ENCODE peak calls at places on chromosomes 13 and 19, in five cellular contexts. R is germinal center, K is A549, M is T-helper 2 cell, L is tibial artery. E is an unnamed sample.

GRCh38 chr13:34391071-34391470 is 551.0 kb upstream of the NBEA start:
- DNase-seq in R (no peak), K (peak), M (no peak), L (no peak), E (no peak)

GRCh38 chr13:99086149-99086868 is 108.4 kb upstream of the DOCK9 start:
- DNase-seq in R (peak), K (peak), M (peak), L (peak), E (peak)

GRCh38 chr19:29625316-29625715 is 19.2 kb downstream of the POP4 start:
- DNase-seq in R (no peak), K (no peak), M (no peak), L (no peak), E (no peak)

GRCh38 chr13:104436555-104436954 is 1370.3 kb upstream of the SLC10A2 start:
- DNase-seq in R (no peak), K (no peak), M (no peak), L (no peak), E (no peak)

GRCh38 chr13:112806761-112807652 is 117.2 kb downstream of the ATP11A start:
- DNase-seq in R (no peak), K (no peak), M (no peak), L (no peak), E (no peak)

GRCh38 chr13:106851251-106851650 is 283.3 kb upstream of the ARGLU1 start:
- DNase-seq in R (no peak), K (no peak), M (no peak), L (no peak), E (no peak)

GRCh38 chr13:32475403-32475802 is 47.5 kb upstream of the N4BP2L1 start:
- DNase-seq in R (no peak), K (no peak), M (no peak), L (no peak), E (no peak)

GRCh38 chr19:40806385-40807146 is 7.6 kb downstream of the EGLN2 start:
- DNase-seq in R (peak), K (peak), M (peak), L (peak), E (peak)

GRCh38 chr19:13437919-13438618 is 68.2 kb downstream of the CACNA1A start:
- DNase-seq in R (no peak), K (no peak), M (no peak), L (no peak), E (no peak)

GRCh38 chr13:74687452-74688180 is 553.4 kb upstream of the KLF12 start:
- DNase-seq in R (no peak), K (no peak), M (no peak), L (no peak), E (no peak)

GRCh38 chr19:10219678-10220077 is 11.5 kb downstream of the S1PR2 start:
- DNase-seq in R (peak), K (no peak), M (peak), L (no peak), E (peak)

GRCh38 chr13:48975101-48975925 is at the start of gene FNDC3A:
- DNase-seq in R (peak), K (peak), M (peak), L (peak), E (peak)

GRCh38 chr13:45879666-45880065 is 28.1 kb upstream of the SIAH3 start:
- DNase-seq in R (no peak), K (peak), M (no peak), L (no peak), E (no peak)

GRCh38 chr13:21967871-21968270 is 297.0 kb downstream of the FGF9 start:
- DNase-seq in R (no peak), K (no peak), M (no peak), L (no peak), E (no peak)

GRCh38 chr19:24033962-24034342 is 53.0 kb upstream of the ZNF254 start:
- DNase-seq in R (peak), K (peak), M (no peak), L (peak), E (peak)

GRCh38 chr19:29016926-29017760 is 195.8 kb downstream of the UQCRFS1 start:
- DNase-seq in R (no peak), K (no peak), M (no peak), L (no peak), E (no peak)

GRCh38 chr13:104571161-104571889 is 1505.1 kb upstream of the SLC10A2 start:
- DNase-seq in R (no peak), K (peak), M (no peak), L (peak), E (no peak)

GRCh38 chr19:1266818-1267440 is 2.2 kb upstream of the CIRBP start:
- DNase-seq in R (no peak), K (peak), M (peak), L (peak), E (peak)

GRCh38 chr19:39745645-39746044 is 7.8 kb upstream of the CLC start:
- DNase-seq in R (no peak), K (no peak), M (no peak), L (no peak), E (no peak)

GRCh38 chr13:73657821-73658540 is 476.2 kb downstream of the KLF12 start:
- DNase-seq in R (no peak), K (no peak), M (no peak), L (peak), E (no peak)

GRCh38 chr13:97258801-97259200 is 36.7 kb downstream of the MBNL2 start:
- DNase-seq in R (no peak), K (no peak), M (no peak), L (no peak), E (no peak)

GRCh38 chr13:107222619-107223018 is 654.7 kb upstream of the ARGLU1 start:
- DNase-seq in R (no peak), K (no peak), M (no peak), L (no peak), E (no peak)

GRCh38 chr13:105142556-105142955 is 1392.9 kb downstream of the EFNB2 start:
- DNase-seq in R (no peak), K (no peak), M (no peak), L (no peak), E (no peak)

GRCh38 chr19:4980087-4980486 is 11.2 kb downstream of the KDM4B start:
- DNase-seq in R (no peak), K (no peak), M (no peak), L (no peak), E (no peak)

GRCh38 chr13:28145049-28145448 is 6.7 kb downstream of the PAN3 start:
- DNase-seq in R (no peak), K (no peak), M (no peak), L (no peak), E (no peak)

GRCh38 chr19:24054044-24054935 is 32.7 kb upstream of the ZNF254 start:
- DNase-seq in R (no peak), K (peak), M (no peak), L (no peak), E (no peak)

GRCh38 chr19:11451942-11452813 is 16.7 kb downstream of the PRKCSH start:
- DNase-seq in R (no peak), K (no peak), M (no peak), L (no peak), E (no peak)

GRCh38 chr13:97018029-97018819 is 23.9 kb upstream of the OXGR1 start:
- DNase-seq in R (peak), K (no peak), M (no peak), L (no peak), E (peak)

GRCh38 chr19:28586501-28586900 is 626.5 kb downstream of the UQCRFS1 start:
- DNase-seq in R (no peak), K (no peak), M (no peak), L (no peak), E (no peak)

GRCh38 chr19:7550987-7551761 is 15.7 kb downstream of the PNPLA6 start:
- DNase-seq in R (peak), K (no peak), M (no peak), L (peak), E (no peak)

GRCh38 chr19:4441994-4442845 is 15.4 kb downstream of the UBXN6 start:
- DNase-seq in R (no peak), K (no peak), M (no peak), L (no peak), E (no peak)

GRCh38 chr19:55493650-55494171 is 5.5 kb downstream of the SSC5D start:
- DNase-seq in R (no peak), K (no peak), M (no peak), L (no peak), E (no peak)

GRCh38 chr13:41077475-41077874 is 16.2 kb downstream of the WBP4 start:
- DNase-seq in R (no peak), K (no peak), M (no peak), L (no peak), E (no peak)

GRCh38 chr13:98310485-98311199 is 133.6 kb upstream of the RNF113B start:
- DNase-seq in R (no peak), K (no peak), M (no peak), L (no peak), E (no peak)

GRCh38 chr13:32669030-32669646 is 82.9 kb downstream of the PDS5B start:
- DNase-seq in R (peak), K (peak), M (no peak), L (no peak), E (no peak)

E was measured in CD8-positive, alpha-beta T cell.